ENCODE peak calls at places on chromosomes 6 and 20, in seven cellular contexts. G, A, K, R, M, P and F are unnamed samples. For H3K36me3, the result is how much of the 10 kb centered on the place peaks cover.

GRCh38 chr6:73134588-73134987 is 90.7 kb downstream of the KHDC1L start:
- DNase-seq in K (no peak), P (peak), M (peak), G (no peak), R (no peak), A (no peak), F (no peak)

GRCh38 chr6:118668761-118669411 is 17.5 kb upstream of the CEP85L start:
- DNase-seq in A (no peak), M (peak), G (no peak), R (no peak), P (no peak), K (no peak), F (no peak)

GRCh38 chr6:69719602-69720193 is 77.1 kb downstream of the LMBRD1 start:
- DNase-seq in M (peak), K (no peak), P (no peak), G (peak), R (no peak), A (no peak), F (no peak)

GRCh38 chr6:13243033-13243432 is 85.3 kb downstream of the TBC1D7 start:
- DNase-seq in K (no peak), R (no peak), P (no peak), M (peak), G (no peak), A (no peak), F (no peak)

GRCh38 chr6:80335061-80335660 is 228.7 kb downstream of the BCKDHB start:
- DNase-seq in G (no peak), R (no peak), A (no peak), M (peak), P (no peak), K (no peak), F (no peak)

GRCh38 chr6:134049176-134049575 is 3.2 kb downstream of the SLC2A12 start:
- DNase-seq in M (no peak), A (no peak), R (no peak), P (no peak), K (no peak), G (no peak), F (no peak)

GRCh38 chr20:62596921-62597320 is 45.4 kb upstream of the SLCO4A1 start:
- DNase-seq in A (no peak), G (no peak), K (no peak), P (no peak), M (no peak), R (no peak), F (no peak)

GRCh38 chr6:1388927-1389790 is at the start of gene FOXF2:
- DNase-seq in K (no peak), R (no peak), G (no peak), A (no peak), P (no peak), M (no peak), F (no peak)

GRCh38 chr20:25397827-25398226 is 7.2 kb upstream of the ABHD12 start:
- DNase-seq in G (no peak), P (no peak), A (no peak), K (no peak), R (no peak), M (peak), F (no peak)

GRCh38 chr20:49583669-49584417 is 15.9 kb upstream of the PTGIS start:
- DNase-seq in P (peak), K (peak), G (no peak), M (peak), A (no peak), R (peak), F (no peak)

GRCh38 chr20:43387737-43388136 is 70.0 kb upstream of the SRSF6 start:
- DNase-seq in P (no peak), R (no peak), A (no peak), K (no peak), M (no peak), G (no peak), F (no peak)

GRCh38 chr6:170443151-170443662 is 109.9 kb downstream of the PSMB1 start:
- DNase-seq in K (no peak), A (no peak), P (no peak), M (no peak), R (peak), G (no peak), F (no peak)

DNA sequence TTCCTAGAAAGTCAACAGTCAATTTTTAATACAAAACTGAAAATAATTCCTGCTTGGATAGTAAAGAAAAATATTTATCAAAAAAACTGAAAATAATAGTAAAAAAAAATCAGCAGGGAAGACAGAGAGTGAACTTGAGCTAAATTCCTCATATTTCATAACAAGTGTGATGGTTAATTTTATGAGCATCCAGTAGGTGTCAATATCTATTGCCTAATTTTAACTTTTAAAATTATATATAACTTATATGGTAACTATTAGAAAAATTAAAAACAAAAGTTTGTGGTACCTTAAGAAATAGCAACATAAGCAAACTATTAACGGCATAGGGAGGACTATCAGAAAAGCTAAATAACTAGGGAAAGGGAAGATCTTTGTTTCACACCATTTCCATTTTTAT is 2.1 kb downstream of the EPM2A start:
- DNase-seq in G (no peak), A (no peak), P (no peak), K (no peak), M (no peak), R (no peak), F (no peak)
- H3K4me3 ChIP-seq in G (no peak), A (no peak), P (no peak), K (no peak), M (no peak), R (no peak), F (no peak)

DNA sequence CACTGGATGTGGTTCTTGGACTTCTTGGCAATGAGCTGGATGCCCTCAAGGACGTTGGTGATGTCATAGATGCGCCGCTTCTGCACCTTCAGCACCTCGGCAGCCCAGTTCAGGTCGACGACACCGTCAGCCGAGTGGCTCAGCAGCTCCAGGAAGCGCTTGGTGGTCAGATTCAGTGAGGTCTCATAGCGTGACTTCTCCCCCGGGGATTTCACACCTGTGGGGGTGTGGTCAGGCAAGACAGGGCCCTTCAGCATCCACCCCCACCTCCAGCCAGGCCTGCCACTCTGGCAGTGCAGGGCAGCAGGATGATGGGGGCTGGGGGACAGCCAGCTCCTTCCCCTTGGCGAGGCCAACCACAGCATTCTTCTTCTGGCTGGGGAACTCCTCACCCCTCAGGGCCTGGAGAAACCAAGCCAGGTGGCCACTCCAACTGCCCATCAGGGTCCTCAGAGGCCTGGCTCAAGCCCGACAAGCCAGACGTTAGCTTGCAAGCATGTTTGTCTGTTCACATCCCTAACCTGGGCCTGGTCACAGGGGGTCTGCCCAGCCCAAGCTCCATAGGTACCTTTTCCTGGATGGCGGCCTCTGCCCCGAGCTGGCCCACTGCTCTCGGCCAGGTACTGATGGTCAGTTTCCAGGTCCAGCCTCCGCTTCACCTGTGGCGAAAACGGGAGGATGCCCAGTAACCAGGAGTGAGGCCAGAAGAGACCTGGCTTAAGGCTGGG is 5.7 kb upstream of the NECAB3 start:
- DNase-seq in M (no peak), K (no peak), P (no peak), A (no peak), R (no peak), G (no peak), F (no peak)
- H3K36me3 ChIP-seq in M (under half), K (under half), P (under half), A (under half), R (under half), G (under half), F (under half)

GRCh38 chr6:41355952-41356351 is 20.5 kb downstream of the NCR2 start:
- DNase-seq in R (no peak), P (no peak), M (no peak), A (no peak), G (no peak), K (peak), F (no peak)
- TF ChIP-seq CTCF in R (no peak), P (no peak), M (no peak), A (no peak), G (no peak), K (no peak), F (no peak)

GRCh38 chr20:64038252-64038578 is 2.2 kb downstream of the C20orf204 start:
- DNase-seq in K (no peak), G (peak), M (no peak), R (no peak), A (no peak), P (peak), F (no peak)
- H3K4me3 ChIP-seq in K (peak), G (peak), M (no peak), R (peak), A (no peak), P (peak), F (peak)